ENCODE peak calls at places on chromosome 5, in four cellular contexts. I is activated CD8-positive, alpha-beta memory T cell treated with anti-CD3 and anti-CD28 coated beads, Interleukin-2, amount 50 U/mL, for 48 hours; N is neural crest cell; F is head of caudate nucleus. R is an unnamed sample.

GRCh38 chr5:127887282-127887681 is 184.1 kb downstream of the CCDC192 start:
- DNase-seq in F (no peak), I (no peak), N (no peak), R (no peak)

GRCh38 chr5:137629646-137630045 is 106.2 kb downstream of the KLHL3 start:
- DNase-seq in F (peak), I (no peak), N (peak), R (peak)

GRCh38 chr5:73232266-73233041 is 59.5 kb downstream of the TMEM174 start:
- DNase-seq in F (no peak), I (no peak), N (no peak), R (peak)

GRCh38 chr5:60066502-60066901 is 173.0 kb upstream of the PDE4D start:
- DNase-seq in F (no peak), N (no peak), I (no peak), R (no peak)

GRCh38 chr5:37532976-37533740 is 154.0 kb downstream of the WDR70 start:
- DNase-seq in I (no peak), N (no peak), F (no peak), R (no peak)

GRCh38 chr5:2877520-2877919 is 126.0 kb upstream of the IRX2 start:
- DNase-seq in F (peak), I (no peak), N (no peak), R (peak)

GRCh38 chr5:131635755-131636479 is 888 bp upstream of the RAPGEF6 start:
- DNase-seq in I (peak), N (peak), F (no peak), R (no peak)

GRCh38 chr5:135126688-135127603 is 92.9 kb upstream of the PITX1 start:
- DNase-seq in I (no peak), F (no peak), N (no peak), R (no peak)

GRCh38 chr5:133235696-133236426 is 184.0 kb downstream of the HSPA4 start:
- DNase-seq in I (peak), N (no peak), F (no peak), R (no peak)

GRCh38 chr5:150672237-150672883 is 11.3 kb downstream of the MYOZ3 start:
- DNase-seq in N (peak), F (peak), I (peak), R (peak)

GRCh38 chr5:65307088-65307487 is 174.6 kb downstream of the ADAMTS6 start:
- DNase-seq in N (no peak), F (no peak), I (no peak), R (no peak)

GRCh38 chr5:126446498-126447224 is 23.5 kb downstream of the GRAMD2B start:
- DNase-seq in N (no peak), I (no peak), F (no peak), R (no peak)

GRCh38 chr5:174608631-174609097 is 115.7 kb upstream of the MSX2 start:
- DNase-seq in F (peak), I (no peak), N (no peak), R (peak)

GRCh38 chr5:139368613-139369012 is 14.5 kb downstream of the SLC23A1 start:
- DNase-seq in N (no peak), F (no peak), I (no peak), R (no peak)

GRCh38 chr5:117160361-117160760 is 585.7 kb upstream of the SEMA6A start:
- DNase-seq in I (no peak), N (no peak), F (no peak), R (no peak)

GRCh38 chr5:89582768-89583339 is 699.9 kb upstream of the MEF2C start:
- DNase-seq in N (no peak), F (no peak), I (no peak), R (no peak)

GRCh38 chr5:4941957-4942830 is 197.9 kb upstream of the ADAMTS16 start:
- DNase-seq in I (peak), F (peak), N (peak), R (peak)

GRCh38 chr5:140311011-140311467 is 8.1 kb upstream of the PFDN1 start:
- DNase-seq in F (peak), I (no peak), N (no peak), R (no peak)

GRCh38 chr5:107402881-107403280 is 267.9 kb downstream of the EFNA5 start:
- DNase-seq in I (no peak), F (no peak), N (no peak), R (no peak)

GRCh38 chr5:158754018-158754514 is 345.6 kb downstream of the EBF1 start:
- DNase-seq in I (no peak), N (no peak), F (no peak), R (no peak)

GRCh38 chr5:120449501-120449900 is 14.6 kb upstream of the PRR16 start:
- DNase-seq in N (no peak), I (no peak), F (no peak), R (no peak)

GRCh38 chr5:68368280-68368679 is 152.7 kb downstream of the PIK3R1 start:
- DNase-seq in N (no peak), F (no peak), I (no peak), R (no peak)

GRCh38 chr5:1881731-1882336 is 891 bp downstream of the IRX4 start:
- DNase-seq in I (no peak), N (no peak), F (no peak), R (no peak)

GRCh38 chr5:39500656-39501295 is 76.0 kb upstream of the DAB2 start:
- DNase-seq in N (no peak), I (no peak), F (no peak), R (no peak)

R was measured in ecto neural progenitor cell.